ENCODE peak calls at places on chromosomes 5 and 9, in seven cellular contexts. C is CD8-positive, alpha-beta T cell; X is right atrium auricular region; V is AG09319; P is coronary artery; S is MCF 10A; B is GM13976. A is an unnamed sample.

GRCh38 chr9:130805510-130806387 is 29.3 kb upstream of the ABL1 start:
- DNase-seq in V (no peak), S (no peak), B (no peak), C (no peak), P (no peak), X (no peak), A (no peak)

GRCh38 chr9:128187361-128187760 is 4.0 kb downstream of the CIZ1 start:
- DNase-seq in S (no peak), C (no peak), X (no peak), P (no peak), B (no peak), V (no peak), A (no peak)

GRCh38 chr9:111102793-111103474 is 64.7 kb upstream of the LPAR1 start:
- DNase-seq in C (no peak), P (no peak), X (no peak), V (no peak), B (no peak), S (no peak), A (no peak)

GRCh38 chr5:7850533-7851239 is at the start of gene CFAP90:
- DNase-seq in P (no peak), B (no peak), X (no peak), C (peak), V (no peak), S (no peak), A (peak)

GRCh38 chr5:57298985-57299491 is 125.2 kb downstream of the GPBP1 start:
- DNase-seq in S (peak), V (peak), P (no peak), B (peak), C (peak), X (peak), A (peak)

GRCh38 chr9:132497731-132498130 is 84.7 kb upstream of the BARHL1 start:
- DNase-seq in S (no peak), V (no peak), C (no peak), B (no peak), P (no peak), X (no peak), A (no peak)

GRCh38 chr5:178234753-178235599 is 2.4 kb upstream of the PHYKPL start:
- DNase-seq in P (no peak), B (peak), X (peak), S (peak), V (no peak), C (peak), A (peak)

GRCh38 chr5:582936-583635 is 29.1 kb upstream of the CEP72 start:
- DNase-seq in P (peak), X (no peak), V (no peak), C (no peak), B (no peak), S (no peak), A (peak)

GRCh38 chr5:36367524-36367923 is 65.8 kb upstream of the RANBP3L start:
- DNase-seq in X (no peak), C (no peak), S (no peak), B (no peak), P (no peak), V (peak), A (no peak)

GRCh38 chr9:133986774-133987454 is 5.2 kb downstream of the VAV2 start:
- DNase-seq in B (no peak), P (no peak), C (no peak), X (no peak), V (no peak), S (no peak), A (no peak)

GRCh38 chr5:92594031-92594430 is 987.0 kb downstream of the NR2F1-AS1 start:
- DNase-seq in V (no peak), C (no peak), X (no peak), P (no peak), S (no peak), B (no peak), A (no peak)

GRCh38 chr5:38598296-38598993 is 42.0 kb upstream of the LIFR start:
- DNase-seq in X (no peak), B (no peak), C (no peak), P (no peak), V (no peak), S (no peak), A (no peak)

GRCh38 chr9:114343471-114344187 is 14.0 kb downstream of the ORM2 start:
- DNase-seq in S (no peak), P (no peak), C (no peak), V (no peak), B (no peak), X (no peak), A (no peak)

GRCh38 chr9:72292184-72292787 is 72.7 kb downstream of the ZFAND5 start:
- DNase-seq in X (no peak), B (peak), S (peak), V (no peak), P (no peak), C (no peak), A (no peak)

GRCh38 chr9:75658301-75658919 is 232.1 kb upstream of the PCSK5 start:
- DNase-seq in V (no peak), C (no peak), B (no peak), X (no peak), P (no peak), S (no peak), A (no peak)

GRCh38 chr9:75983320-75983719 is 92.8 kb downstream of the PCSK5 start:
- DNase-seq in B (no peak), X (no peak), C (no peak), P (no peak), V (no peak), S (no peak), A (no peak)

GRCh38 chr9:37407468-37407867 is 15.0 kb upstream of the GRHPR start:
- DNase-seq in C (no peak), X (no peak), P (no peak), V (no peak), S (peak), B (no peak), A (no peak)
- TF ChIP-seq CTCF in C (peak), X (no peak), P (no peak), V (no peak), S (peak), B (no peak), A (peak)

GRCh38 chr5:124457101-124457500 is 289.3 kb downstream of the ZNF608 start:
- DNase-seq in P (no peak), B (no peak), V (no peak), C (no peak), X (no peak), S (no peak), A (no peak)
- TF ChIP-seq CTCF in P (no peak), B (no peak), V (no peak), C (no peak), X (no peak), S (no peak), A (no peak)

GRCh38 chr9:36190388-36191289 is at the start of gene CLTA:
- DNase-seq in B (peak), S (peak), V (peak), X (peak), C (peak), P (peak), A (peak)
- TF ChIP-seq CTCF in B (peak), S (peak), V (peak), X (peak), C (peak), P (peak), A (peak)

DNA sequence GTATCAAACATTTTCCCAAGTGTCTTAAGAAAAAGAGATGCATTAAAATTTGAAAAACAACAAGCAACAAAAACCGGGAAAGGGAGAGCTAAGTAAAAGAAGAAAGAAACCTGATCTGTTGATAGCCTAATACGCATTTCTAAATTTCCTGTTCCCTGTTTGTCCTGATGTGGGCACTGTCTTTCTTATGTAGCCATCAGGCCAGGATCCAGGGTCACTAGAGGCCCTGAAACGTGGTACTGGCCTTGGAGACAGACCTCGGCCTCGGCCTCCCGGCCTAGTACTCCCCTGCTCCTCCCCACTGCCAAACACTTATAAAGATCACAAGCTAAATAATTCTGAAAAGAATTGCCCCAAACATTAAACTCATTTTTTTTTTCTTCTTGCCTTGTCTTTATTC is 547.2 kb downstream of the IRX1 start:
- DNase-seq in S (no peak), P (no peak), V (no peak), C (no peak), B (no peak), X (no peak), A (no peak)
- TF ChIP-seq CTCF in S (no peak), P (no peak), V (no peak), C (no peak), B (no peak), X (no peak), A (no peak)

GRCh38 chr5:160197341-160198147 is 31.8 kb upstream of the FABP6 start:
- DNase-seq in P (no peak), V (no peak), B (no peak), C (no peak), S (no peak), X (no peak), A (no peak)

GRCh38 chr5:160198886-160199409 is 30.4 kb upstream of the FABP6 start:
- DNase-seq in S (no peak), B (no peak), C (no peak), X (no peak), P (no peak), V (no peak), A (no peak)

GRCh38 chr5:160198148-160198545 is 31.2 kb upstream of the FABP6 start:
- DNase-seq in P (no peak), C (no peak), S (no peak), X (no peak), B (no peak), V (no peak), A (no peak)

DNA sequence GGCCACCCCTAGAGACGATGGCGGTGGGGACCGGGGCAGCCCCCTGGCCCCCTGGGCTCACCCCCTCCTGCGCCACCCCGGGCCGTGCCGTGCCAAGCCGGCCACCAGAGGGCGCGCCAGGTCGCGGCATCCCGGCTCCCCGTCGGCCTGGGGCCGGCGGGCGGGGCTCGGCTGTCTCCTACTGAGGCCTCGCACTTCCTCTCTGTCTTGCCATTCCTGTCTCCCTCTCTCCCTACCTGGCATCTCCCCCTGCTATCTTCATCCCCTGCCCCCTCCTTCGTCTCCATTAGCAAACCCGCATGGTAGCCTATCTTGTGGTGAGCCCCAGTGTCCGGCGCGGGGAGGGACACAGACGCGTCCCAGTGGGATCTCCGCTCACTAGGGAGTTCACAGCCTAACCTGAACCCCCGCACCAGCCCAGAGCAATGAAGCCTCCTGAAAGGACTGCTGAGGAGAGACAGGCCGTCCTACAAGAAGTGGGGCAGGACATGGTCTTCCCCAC is 29.8 kb upstream of the FABP6 start:
- DNase-seq in S (peak), C (peak), V (no peak), B (peak), X (no peak), P (peak), A (peak)
- TF ChIP-seq CTCF in S (peak), C (peak), V (peak), B (peak), X (peak), P (peak), A (peak)

DNA sequence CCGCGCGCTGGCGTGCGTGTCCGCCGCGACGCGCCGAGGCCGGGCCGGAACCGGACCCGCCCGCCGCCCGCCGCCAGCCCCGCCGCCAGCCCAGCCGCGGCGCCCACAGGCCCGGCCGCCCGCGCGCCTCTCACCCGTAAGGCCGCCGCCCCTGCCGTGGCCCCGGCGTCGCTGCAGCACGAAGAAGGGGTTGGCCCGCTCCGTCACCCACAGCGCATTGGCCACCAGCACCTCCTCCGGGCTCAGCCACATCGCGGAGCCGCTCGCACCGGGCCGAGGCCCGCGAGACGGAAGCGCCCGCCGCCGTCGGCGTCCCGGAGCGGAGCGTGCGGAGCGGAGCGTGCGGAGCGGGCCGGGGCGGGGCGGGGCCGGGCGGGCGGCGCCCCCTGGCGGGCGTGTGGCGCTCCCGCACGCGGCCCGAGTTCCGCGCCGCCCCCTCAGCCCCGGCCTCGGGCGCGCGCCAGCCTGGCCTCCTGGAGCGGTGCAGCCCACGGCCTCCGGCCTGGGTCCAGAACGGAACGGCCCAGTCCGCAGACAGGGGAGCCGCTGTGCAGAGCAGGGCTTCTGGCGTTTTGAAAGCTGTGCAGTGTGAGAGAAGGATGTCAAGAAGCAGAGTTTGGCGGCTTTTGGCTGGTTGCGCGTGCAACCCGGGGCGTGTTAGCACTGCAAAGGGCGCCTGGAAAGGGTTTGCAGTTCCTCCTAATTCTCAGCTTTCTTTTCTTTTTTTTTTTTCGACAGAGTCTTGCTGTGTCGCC is at the start of gene TBC1D9B:
- DNase-seq in B (peak), V (peak), C (peak), P (peak), X (peak), S (peak), A (peak)
- TF ChIP-seq CTCF in B (peak), V (no peak), C (peak), P (peak), X (peak), S (peak), A (peak)

GRCh38 chr9:129624947-129625346 is 1.0 kb upstream of the NTMT1 start:
- DNase-seq in P (no peak), S (peak), C (no peak), V (no peak), B (peak), X (no peak), A (no peak)
- TF ChIP-seq CTCF in P (no peak), S (no peak), C (no peak), V (no peak), B (no peak), X (no peak), A (no peak)

GRCh38 chr9:34929506-34930102 is 28.5 kb upstream of the PHF24 start:
- DNase-seq in X (no peak), P (no peak), C (no peak), B (peak), V (no peak), S (peak), A (no peak)
- TF ChIP-seq CTCF in X (peak), P (peak), C (peak), B (peak), V (peak), S (peak), A (peak)

A was measured in mesothelial cell of epicardium.